ENCODE peak calls at places on chromosomes 4 and X, in five cellular contexts. One of them, this sample, is unnamed.

GRCh38 chr4:104979083-104979760 is 167.5 kb upstream of the TET2 start:
- DNase-seq in GM12891: no peak
- DNase-seq in K562: no peak
- DNase-seq in SK-N-MC: no peak
- DNase-seq in HL-60: no peak
- DNase-seq in this sample: no peak

GRCh38 chr4:18105023-18106011 is 83.8 kb upstream of the LCORL start:
- DNase-seq in GM12891: no peak
- DNase-seq in K562: no peak
- DNase-seq in SK-N-MC: no peak
- DNase-seq in HL-60: no peak
- DNase-seq in this sample: no peak

GRCh38 chr4:156672492-156672891 is 299.1 kb downstream of the PDGFC start:
- DNase-seq in GM12891: no peak
- DNase-seq in K562: no peak
- DNase-seq in SK-N-MC: no peak
- DNase-seq in HL-60: no peak
- DNase-seq in this sample: no peak

GRCh38 chr4:67871867-67872266 is 11.9 kb downstream of the TMPRSS11D start:
- DNase-seq in GM12891: peak
- DNase-seq in K562: no peak
- DNase-seq in SK-N-MC: peak
- DNase-seq in HL-60: peak
- DNase-seq in this sample: no peak

GRCh38 chr4:118849867-118850812 is 14.2 kb upstream of the SEC24D start:
- DNase-seq in GM12891: no peak
- DNase-seq in K562: no peak
- DNase-seq in SK-N-MC: no peak
- DNase-seq in HL-60: no peak
- DNase-seq in this sample: no peak

GRCh38 chr4:72918362-72918761 is 151.2 kb downstream of the COX18 start:
- DNase-seq in GM12891: no peak
- DNase-seq in K562: no peak
- DNase-seq in SK-N-MC: no peak
- DNase-seq in HL-60: peak
- DNase-seq in this sample: no peak

GRCh38 chr4:97720869-97721432 is 422.3 kb downstream of the STPG2 start:
- DNase-seq in GM12891: no peak
- DNase-seq in K562: no peak
- DNase-seq in SK-N-MC: no peak
- DNase-seq in HL-60: no peak
- DNase-seq in this sample: no peak

GRCh38 chrX:68589372-68589753 is 58.1 kb upstream of the STARD8 start:
- DNase-seq in GM12891: no peak
- DNase-seq in K562: no peak
- DNase-seq in SK-N-MC: no peak
- DNase-seq in HL-60: no peak
- DNase-seq in this sample: no peak

GRCh38 chr4:120517966-120518365 is 404.6 kb downstream of the PRDM5 start:
- DNase-seq in GM12891: no peak
- DNase-seq in K562: peak
- DNase-seq in SK-N-MC: no peak
- DNase-seq in HL-60: no peak
- DNase-seq in this sample: no peak

GRCh38 chr4:149486861-149487260 is 328.8 kb downstream of the IQCM start:
- DNase-seq in GM12891: no peak
- DNase-seq in K562: no peak
- DNase-seq in SK-N-MC: no peak
- DNase-seq in HL-60: no peak
- DNase-seq in this sample: no peak

GRCh38 chr4:183602444-183603102 is 56.4 kb downstream of the RWDD4 start:
- DNase-seq in GM12891: no peak
- DNase-seq in K562: no peak
- DNase-seq in SK-N-MC: no peak
- DNase-seq in HL-60: no peak
- DNase-seq in this sample: no peak

GRCh38 chrX:119477812-119478232 is 9.6 kb downstream of the SLC25A5 start:
- DNase-seq in GM12891: no peak
- DNase-seq in K562: peak
- DNase-seq in SK-N-MC: no peak
- DNase-seq in HL-60: no peak
- DNase-seq in this sample: no peak

GRCh38 chrX:148049441-148049840 is 68.3 kb downstream of the FMR1NB start:
- DNase-seq in GM12891: no peak
- DNase-seq in K562: peak
- DNase-seq in SK-N-MC: peak
- DNase-seq in HL-60: no peak
- DNase-seq in this sample: no peak

GRCh38 chrX:15343075-15343476 is 7.8 kb upstream of the PIGA start:
- DNase-seq in GM12891: no peak
- DNase-seq in K562: no peak
- DNase-seq in SK-N-MC: no peak
- DNase-seq in HL-60: no peak
- DNase-seq in this sample: no peak

GRCh38 chr4:4343038-4343437 is 43.9 kb upstream of the NSG1 start:
- DNase-seq in GM12891: no peak
- DNase-seq in K562: no peak
- DNase-seq in SK-N-MC: no peak
- DNase-seq in HL-60: no peak
- DNase-seq in this sample: no peak

GRCh38 chrX:48507246-48507645 is 1.5 kb upstream of the PORCN start:
- DNase-seq in GM12891: no peak
- DNase-seq in K562: no peak
- DNase-seq in SK-N-MC: no peak
- DNase-seq in HL-60: no peak
- DNase-seq in this sample: no peak

GRCh38 chr4:85102606-85103005 is 136.1 kb upstream of the WDFY3 start:
- DNase-seq in GM12891: no peak
- DNase-seq in K562: no peak
- DNase-seq in SK-N-MC: no peak
- DNase-seq in HL-60: no peak
- DNase-seq in this sample: no peak

GRCh38 chr4:137952116-137952515 is 290.0 kb downstream of the SLC7A11 start:
- DNase-seq in GM12891: no peak
- DNase-seq in K562: no peak
- DNase-seq in SK-N-MC: no peak
- DNase-seq in HL-60: no peak
- DNase-seq in this sample: no peak

GRCh38 chrX:26613951-26614350 is 398.0 kb downstream of the MAGEB5 start:
- DNase-seq in GM12891: no peak
- DNase-seq in K562: no peak
- DNase-seq in SK-N-MC: no peak
- DNase-seq in HL-60: no peak
- DNase-seq in this sample: no peak

GRCh38 chrX:119398974-119399771 is at the start of gene SLC25A43:
- DNase-seq in GM12891: peak
- DNase-seq in K562: peak
- DNase-seq in SK-N-MC: no peak
- DNase-seq in HL-60: peak
- DNase-seq in this sample: no peak

GRCh38 chrX:72142094-72142843 is 10.6 kb upstream of the RTL5 start:
- DNase-seq in GM12891: no peak
- DNase-seq in K562: no peak
- DNase-seq in SK-N-MC: no peak
- DNase-seq in HL-60: no peak
- DNase-seq in this sample: no peak

GRCh38 chr4:158604369-158604768 is 67.3 kb downstream of the C4orf46 start:
- DNase-seq in GM12891: no peak
- DNase-seq in K562: no peak
- DNase-seq in SK-N-MC: no peak
- DNase-seq in HL-60: no peak
- DNase-seq in this sample: no peak

GRCh38 chr4:52713456-52713937 is 37.7 kb downstream of the ERVMER34-1 start:
- DNase-seq in GM12891: no peak
- DNase-seq in K562: peak
- DNase-seq in SK-N-MC: no peak
- DNase-seq in HL-60: peak
- DNase-seq in this sample: no peak

GRCh38 chr4:112939901-112940300 is 109.6 kb upstream of the ANK2 start:
- DNase-seq in GM12891: no peak
- DNase-seq in K562: no peak
- DNase-seq in SK-N-MC: no peak
- DNase-seq in HL-60: no peak
- DNase-seq in this sample: no peak

GRCh38 chrX:104854790-104855340 is 288.9 kb downstream of the IL1RAPL2 start:
- DNase-seq in GM12891: no peak
- DNase-seq in K562: no peak
- DNase-seq in SK-N-MC: no peak
- DNase-seq in HL-60: no peak
- DNase-seq in this sample: no peak

GRCh38 chr4:31194823-31195222 is 474.7 kb downstream of the PCDH7 start:
- DNase-seq in GM12891: no peak
- DNase-seq in K562: no peak
- DNase-seq in SK-N-MC: no peak
- DNase-seq in HL-60: no peak
- DNase-seq in this sample: no peak

GRCh38 chr4:1027219-1027915 is 15.9 kb downstream of the FGFRL1 start:
- DNase-seq in GM12891: no peak
- DNase-seq in K562: peak
- DNase-seq in SK-N-MC: no peak
- DNase-seq in HL-60: no peak
- DNase-seq in this sample: no peak

GRCh38 chr4:15106417-15106816 is 104.1 kb downstream of the CPEB2 start:
- DNase-seq in GM12891: no peak
- DNase-seq in K562: no peak
- DNase-seq in SK-N-MC: no peak
- DNase-seq in HL-60: no peak
- DNase-seq in this sample: no peak

DNA sequence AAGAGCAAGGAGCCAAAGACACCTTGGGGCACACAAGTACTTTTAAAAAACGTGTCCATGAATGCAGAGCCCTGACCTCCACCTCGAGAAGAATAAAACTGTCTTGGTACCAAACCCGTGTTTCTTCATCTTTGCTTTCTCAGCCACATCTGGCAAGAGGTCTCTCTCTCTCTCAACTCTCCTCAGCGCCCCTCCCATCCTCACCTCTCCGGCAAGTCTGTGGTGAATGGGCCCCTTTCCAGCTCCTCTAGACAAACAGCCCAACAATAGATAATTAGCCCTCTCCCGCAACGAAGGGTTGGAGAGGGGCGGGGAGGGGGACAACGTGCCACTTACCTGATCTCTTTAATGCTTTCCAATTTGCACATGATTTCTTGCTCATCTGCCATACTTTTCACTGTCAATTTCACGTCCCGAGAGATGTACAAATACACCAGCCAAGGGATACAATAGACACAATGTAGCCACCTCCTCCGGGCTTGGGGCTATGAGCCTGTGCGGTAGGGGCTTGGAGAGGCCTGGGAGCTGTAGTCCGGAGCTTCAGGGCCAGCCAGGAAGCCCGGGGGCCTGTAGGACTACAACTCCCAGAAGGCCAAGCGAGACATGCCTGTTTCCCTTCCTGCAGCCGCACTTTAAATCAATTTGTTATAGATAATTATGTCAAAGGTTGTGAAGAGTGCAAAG is at the start of gene ZC4H2:
- DNase-seq in GM12891: peak
- DNase-seq in K562: peak
- DNase-seq in SK-N-MC: peak
- DNase-seq in HL-60: peak
- DNase-seq in this sample: peak
- TF ChIP-seq POLR2AphosphoS5 in GM12891: no peak
- TF ChIP-seq POLR2AphosphoS5 in K562: no peak
- TF ChIP-seq POLR2AphosphoS5 in SK-N-MC: no peak
- TF ChIP-seq POLR2AphosphoS5 in HL-60: no peak
- TF ChIP-seq POLR2AphosphoS5 in this sample: no peak

GRCh38 chrX:40508560-40508959 is 72.2 kb upstream of the ATP6AP2 start:
- DNase-seq in GM12891: no peak
- DNase-seq in K562: no peak
- DNase-seq in SK-N-MC: no peak
- DNase-seq in HL-60: no peak
- DNase-seq in this sample: no peak
- TF ChIP-seq POLR2AphosphoS5 in GM12891: no peak
- TF ChIP-seq POLR2AphosphoS5 in K562: no peak
- TF ChIP-seq POLR2AphosphoS5 in SK-N-MC: no peak
- TF ChIP-seq POLR2AphosphoS5 in HL-60: no peak
- TF ChIP-seq POLR2AphosphoS5 in this sample: no peak

DNA sequence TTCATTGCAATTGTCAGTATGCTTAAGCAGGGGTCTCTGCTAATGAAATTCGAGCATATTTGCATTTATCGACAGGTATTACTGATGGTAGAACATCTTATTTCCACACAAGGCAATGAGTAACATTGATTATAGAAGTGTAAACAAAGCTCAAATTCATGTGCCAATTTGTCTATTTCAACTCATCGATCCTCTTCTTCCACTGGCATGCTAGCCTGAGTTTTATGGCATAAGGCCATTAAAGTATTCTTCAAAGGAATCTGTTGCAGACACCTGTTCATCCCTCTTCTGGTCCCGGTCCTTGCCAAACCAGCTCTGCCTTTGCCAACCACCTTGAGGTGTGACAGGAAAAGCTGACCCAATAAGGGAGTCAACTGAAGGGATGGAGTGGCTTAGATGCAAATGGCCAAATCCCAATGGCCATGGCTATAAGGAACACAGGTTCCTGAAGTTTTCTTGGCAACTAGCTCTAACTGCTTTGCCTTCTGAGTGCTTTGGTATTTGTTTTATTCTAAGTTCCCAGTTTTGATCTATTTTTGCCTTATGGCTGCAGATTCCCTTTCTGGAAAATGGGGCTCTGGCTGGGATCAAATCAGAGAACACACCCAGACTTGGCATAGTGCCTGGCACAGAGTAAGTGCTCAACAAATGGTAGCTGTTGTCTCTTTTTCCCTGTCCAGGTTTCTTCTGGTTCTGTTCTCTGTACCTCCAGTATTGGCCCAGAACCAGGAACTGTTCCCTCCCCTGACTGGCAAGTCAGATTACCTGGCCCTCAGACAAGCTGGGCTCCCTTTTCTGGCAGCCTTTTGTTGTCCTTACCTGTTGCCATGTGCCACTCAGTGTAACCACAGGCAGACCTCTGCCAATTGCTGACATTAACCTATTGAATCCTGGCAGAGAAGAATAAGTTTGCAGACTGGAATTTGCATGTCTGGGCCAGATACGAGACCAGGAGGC is 63.1 kb downstream of the RTL9 start:
- DNase-seq in GM12891: no peak
- DNase-seq in K562: no peak
- DNase-seq in SK-N-MC: no peak
- DNase-seq in HL-60: no peak
- DNase-seq in this sample: peak
- TF ChIP-seq POLR2AphosphoS5 in GM12891: no peak
- TF ChIP-seq POLR2AphosphoS5 in K562: no peak
- TF ChIP-seq POLR2AphosphoS5 in SK-N-MC: no peak
- TF ChIP-seq POLR2AphosphoS5 in HL-60: no peak
- TF ChIP-seq POLR2AphosphoS5 in this sample: no peak

GRCh38 chr4:6731780-6732179 is 15.8 kb downstream of the BLOC1S4 start:
- DNase-seq in GM12891: no peak
- DNase-seq in K562: no peak
- DNase-seq in SK-N-MC: no peak
- DNase-seq in HL-60: no peak
- DNase-seq in this sample: no peak

GRCh38 chr4:6731301-6731641 is 15.3 kb downstream of the BLOC1S4 start:
- DNase-seq in GM12891: no peak
- DNase-seq in K562: no peak
- DNase-seq in SK-N-MC: no peak
- DNase-seq in HL-60: no peak
- DNase-seq in this sample: no peak

GRCh38 chr4:6734165-6734786 is 18.3 kb downstream of the BLOC1S4 start:
- DNase-seq in GM12891: no peak
- DNase-seq in K562: peak
- DNase-seq in SK-N-MC: no peak
- DNase-seq in HL-60: no peak
- DNase-seq in this sample: no peak

GRCh38 chr4:6733358-6734164 is 17.6 kb downstream of the BLOC1S4 start:
- DNase-seq in GM12891: no peak
- DNase-seq in K562: no peak
- DNase-seq in SK-N-MC: no peak
- DNase-seq in HL-60: no peak
- DNase-seq in this sample: no peak

GRCh38 chr4:6732441-6733357 is 16.7 kb downstream of the BLOC1S4 start:
- DNase-seq in GM12891: no peak
- DNase-seq in K562: peak
- DNase-seq in SK-N-MC: no peak
- DNase-seq in HL-60: no peak
- DNase-seq in this sample: no peak
- TF ChIP-seq POLR2AphosphoS5 in GM12891: no peak
- TF ChIP-seq POLR2AphosphoS5 in K562: peak
- TF ChIP-seq POLR2AphosphoS5 in SK-N-MC: no peak
- TF ChIP-seq POLR2AphosphoS5 in HL-60: no peak
- TF ChIP-seq POLR2AphosphoS5 in this sample: no peak

This sample was measured in breast epithelium.